ENCODE peak calls at places on chromosomes 1 and 21, in ten cellular contexts. V is kidney epithelial cell, E is fibroblast of lung, Z is BJ, G is hepatocyte, A is ovary, B is MM.1S, O is osteoblast, P is heart left ventricle, Y is choroid plexus epithelial cell. W is an unnamed sample.

GRCh38 chr1:200134116-200134515 is 106.6 kb downstream of the NR5A2 start:
- DNase-seq in V (no peak), E (no peak), Z (no peak), G (no peak), A (no peak), B (no peak), O (no peak), P (no peak), Y (no peak), W (no peak)

GRCh38 chr1:168637350-168637991 is 61.1 kb downstream of the XCL1 start:
- DNase-seq in V (no peak), E (no peak), Z (no peak), G (peak), A (no peak), B (peak), O (no peak), P (no peak), Y (peak), W (peak)

GRCh38 chr1:115771847-115772457 is 3.4 kb upstream of the CASQ2 start:
- DNase-seq in V (no peak), E (peak), Z (peak), G (peak), A (peak), B (peak), O (peak), P (no peak), Y (peak), W (peak)

GRCh38 chr1:85894651-85895050 is 186.4 kb upstream of the ZNHIT6 start:
- DNase-seq in V (no peak), E (peak), Z (no peak), G (peak), A (peak), B (peak), O (peak), P (no peak), Y (peak), W (peak)

GRCh38 chr1:42146127-42146915 is 6.9 kb upstream of the GUCA2B start:
- DNase-seq in V (no peak), E (peak), Z (no peak), G (no peak), A (no peak), B (no peak), O (peak), P (no peak), Y (no peak), W (no peak)

GRCh38 chr1:178916448-178917174 is 45.7 kb upstream of the ANGPTL1 start:
- DNase-seq in V (no peak), E (peak), Z (no peak), G (no peak), A (no peak), B (no peak), O (no peak), P (no peak), Y (peak), W (no peak)

GRCh38 chr1:66539491-66539890 is 5.5 kb downstream of the SGIP1 start:
- DNase-seq in V (no peak), E (no peak), Z (no peak), G (no peak), A (no peak), B (no peak), O (no peak), P (no peak), Y (no peak), W (no peak)

GRCh38 chr1:109864960-109865611 is 45.6 kb upstream of the CSF1 start:
- DNase-seq in V (no peak), E (peak), Z (peak), G (no peak), A (no peak), B (no peak), O (no peak), P (no peak), Y (peak), W (peak)

GRCh38 chr1:81809808-81810207 is 9.1 kb downstream of the ADGRL2 start:
- DNase-seq in V (no peak), E (no peak), Z (no peak), G (no peak), A (no peak), B (no peak), O (no peak), P (no peak), Y (no peak), W (no peak)

GRCh38 chr1:12438349-12438924 is 179.6 kb downstream of the DHRS3 start:
- DNase-seq in V (no peak), E (peak), Z (no peak), G (no peak), A (no peak), B (no peak), O (no peak), P (no peak), Y (peak), W (no peak)

GRCh38 chr1:159090566-159091546 is 14.3 kb upstream of the AIM2 start:
- DNase-seq in V (no peak), E (peak), Z (no peak), G (no peak), A (no peak), B (no peak), O (no peak), P (no peak), Y (peak), W (peak)

GRCh38 chr1:10217748-10218441 is 7.5 kb downstream of the KIF1B start:
- DNase-seq in V (no peak), E (peak), Z (no peak), G (no peak), A (no peak), B (peak), O (peak), P (no peak), Y (peak), W (peak)

GRCh38 chr1:72284084-72284397 is 1.7 kb upstream of the NEGR1 start:
- DNase-seq in V (no peak), E (no peak), Z (no peak), G (no peak), A (no peak), B (no peak), O (no peak), P (no peak), Y (no peak), W (peak)

GRCh38 chr1:32716312-32717126 is 13.9 kb upstream of the SYNC start:
- DNase-seq in V (no peak), E (no peak), Z (no peak), G (peak), A (no peak), B (peak), O (peak), P (no peak), Y (peak), W (no peak)

GRCh38 chr21:45993210-45994085 is 11.9 kb downstream of the COL6A1 start:
- DNase-seq in V (no peak), E (no peak), Z (no peak), G (no peak), A (peak), B (no peak), O (peak), P (peak), Y (no peak), W (peak)

GRCh38 chr1:36753451-36753850 is 270.7 kb upstream of the CSF3R start:
- DNase-seq in V (no peak), E (no peak), Z (no peak), G (no peak), A (no peak), B (no peak), O (no peak), P (no peak), Y (no peak), W (no peak)

GRCh38 chr1:115098979-115099692 is 9.8 kb upstream of the TSPAN2 start:
- DNase-seq in V (peak), E (peak), Z (no peak), G (peak), A (no peak), B (peak), O (peak), P (no peak), Y (peak), W (peak)

GRCh38 chr1:237258871-237259270 is 216.9 kb downstream of the RYR2 start:
- DNase-seq in V (no peak), E (no peak), Z (no peak), G (peak), A (peak), B (no peak), O (peak), P (no peak), Y (no peak), W (no peak)

GRCh38 chr1:25562101-25562927 is 18.9 kb downstream of the LDLRAP1 start:
- DNase-seq in V (no peak), E (no peak), Z (no peak), G (no peak), A (no peak), B (peak), O (no peak), P (no peak), Y (no peak), W (no peak)

GRCh38 chr1:84350550-84350949 is 47.7 kb upstream of the DNASE2B start:
- DNase-seq in V (no peak), E (no peak), Z (no peak), G (no peak), A (no peak), B (no peak), O (no peak), P (no peak), Y (no peak), W (no peak)

GRCh38 chr1:106523448-106523847 is 533.0 kb upstream of the PRMT6 start:
- DNase-seq in V (no peak), E (no peak), Z (no peak), G (no peak), A (no peak), B (no peak), O (no peak), P (no peak), Y (no peak), W (no peak)

GRCh38 chr21:39363607-39364555 is 15.0 kb upstream of the HMGN1 start:
- DNase-seq in V (no peak), E (no peak), Z (no peak), G (no peak), A (no peak), B (peak), O (no peak), P (no peak), Y (no peak), W (no peak)

GRCh38 chr1:162385280-162385623 is 3.7 kb downstream of the C1orf226 start:
- DNase-seq in V (no peak), E (no peak), Z (no peak), G (no peak), A (no peak), B (no peak), O (no peak), P (no peak), Y (no peak), W (no peak)

GRCh38 chr1:27555700-27556424 is 48.1 kb downstream of the AHDC1 start:
- DNase-seq in V (no peak), E (no peak), Z (no peak), G (peak), A (peak), B (no peak), O (peak), P (peak), Y (peak), W (no peak)

GRCh38 chr1:78101514-78101913 is 55.7 kb downstream of the GIPC2 start:
- DNase-seq in V (peak), E (peak), Z (peak), G (peak), A (peak), B (no peak), O (peak), P (no peak), Y (peak), W (peak)

GRCh38 chr21:19853061-19853460 is 1145.1 kb upstream of the NCAM2 start:
- DNase-seq in V (no peak), E (no peak), Z (no peak), G (no peak), A (no peak), B (no peak), O (peak), P (no peak), Y (no peak), W (no peak)

GRCh38 chr1:114164840-114165543 is 11.3 kb upstream of the SYT6 start:
- DNase-seq in V (no peak), E (no peak), Z (no peak), G (no peak), A (no peak), B (no peak), O (no peak), P (no peak), Y (no peak), W (no peak)

DNA sequence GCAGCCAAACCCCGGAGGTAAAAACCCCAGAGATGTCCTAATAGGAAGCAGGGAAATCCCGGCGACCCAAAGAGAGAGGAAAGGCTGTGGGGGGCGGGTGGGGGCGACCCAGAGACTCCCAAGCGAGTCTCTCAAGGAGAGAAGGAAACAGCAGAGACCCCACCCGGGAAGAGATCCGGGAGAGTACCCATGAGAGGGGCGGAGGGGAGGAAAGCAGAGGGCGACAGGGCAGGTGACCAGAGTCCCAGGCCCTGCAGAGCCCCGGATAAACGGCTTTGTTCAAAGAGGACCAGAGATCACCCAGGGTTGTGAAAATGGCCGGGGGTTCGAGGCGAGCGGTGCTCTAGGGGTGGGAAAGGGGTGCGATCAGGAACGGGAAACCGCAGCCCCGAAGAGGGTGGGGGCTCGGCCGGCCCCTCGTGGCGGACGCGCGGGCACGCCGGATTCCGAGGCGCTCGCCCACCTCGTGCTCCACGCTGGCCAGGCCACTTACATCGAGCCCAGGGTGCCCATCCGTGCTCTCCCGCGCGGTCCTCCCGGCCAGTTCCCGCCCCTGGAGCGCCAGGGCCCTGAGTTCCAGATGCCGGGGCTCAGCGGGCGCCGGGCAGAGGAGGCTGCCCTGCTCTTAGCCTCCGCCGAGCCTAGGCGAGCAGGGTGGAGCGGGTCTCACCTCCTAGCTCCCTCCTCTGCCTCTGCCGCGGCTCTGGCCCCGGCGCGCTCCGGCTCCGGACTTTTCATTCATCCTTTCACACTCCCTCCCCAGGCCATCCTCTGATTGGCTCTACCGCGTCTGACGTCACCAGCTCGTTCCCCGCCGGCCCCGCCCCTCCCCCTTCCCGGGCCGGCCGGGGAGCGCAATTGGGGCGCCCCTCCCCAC is 52.3 kb downstream of the RHBG start:
- DNase-seq in V (no peak), E (peak), Z (no peak), G (peak), A (peak), B (peak), O (peak), P (peak), Y (peak), W (peak)
- H3K4me3 ChIP-seq in V (no peak), E (no peak), Z (no peak), G (peak), A (no peak), B (peak), O (peak), P (peak), Y (no peak), W (no peak)

DNA sequence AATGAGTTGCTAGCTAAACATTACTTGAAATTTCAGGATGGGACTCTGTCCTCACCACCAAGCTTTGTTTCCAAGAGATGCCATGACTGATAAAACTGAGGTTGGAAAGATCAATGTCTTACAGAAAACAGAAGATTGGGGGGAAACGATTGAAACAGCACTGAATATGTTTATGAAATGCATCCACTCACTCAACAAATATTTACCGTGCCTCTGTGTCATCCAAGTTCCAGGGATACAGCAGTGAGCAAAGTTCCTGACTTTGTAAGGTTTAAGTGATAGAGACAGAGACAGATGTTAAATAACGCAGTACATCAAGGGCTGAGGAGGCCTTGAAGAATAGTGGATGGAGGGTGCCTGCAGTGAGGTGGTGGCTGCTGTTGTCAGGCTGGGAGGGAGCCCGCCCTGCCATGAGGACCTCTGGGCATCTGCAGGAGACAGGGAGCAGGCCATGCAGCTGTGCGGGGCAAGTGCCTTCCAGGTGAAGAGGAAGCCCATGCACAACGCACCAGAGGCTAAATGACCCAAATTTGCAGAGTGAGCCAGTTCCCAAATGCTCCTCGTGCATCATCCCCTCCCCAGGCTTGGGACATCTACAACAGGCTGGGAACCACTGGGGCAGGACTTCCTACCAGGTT is 108.0 kb downstream of the HLCS start:
- DNase-seq in V (no peak), E (no peak), Z (no peak), G (no peak), A (no peak), B (no peak), O (no peak), P (no peak), Y (no peak), W (no peak)
- TF ChIP-seq CTCF in V (no peak), E (no peak), Z (no peak), G (no peak), A (no peak), B (no peak), O (no peak), P (no peak), Y (no peak), W (no peak)

GRCh38 chr1:100893718-100894117 is 924 bp downstream of the EXTL2 start:
- DNase-seq in V (no peak), E (no peak), Z (no peak), G (no peak), A (no peak), B (no peak), O (no peak), P (no peak), Y (no peak), W (no peak)
- H3K4me3 ChIP-seq in V (peak), E (peak), Z (peak), G (peak), A (peak), B (no peak), O (peak), P (peak), Y (peak), W (peak)

GRCh38 chr1:39781349-39781715 is 7.3 kb downstream of the BMP8B start:
- DNase-seq in V (no peak), E (no peak), Z (no peak), G (no peak), A (no peak), B (no peak), O (no peak), P (no peak), Y (no peak), W (no peak)
- TF ChIP-seq CTCF in V (no peak), E (no peak), Z (no peak), G (no peak), A (no peak), B (no peak), O (no peak), P (no peak), Y (no peak), W (no peak)

DNA sequence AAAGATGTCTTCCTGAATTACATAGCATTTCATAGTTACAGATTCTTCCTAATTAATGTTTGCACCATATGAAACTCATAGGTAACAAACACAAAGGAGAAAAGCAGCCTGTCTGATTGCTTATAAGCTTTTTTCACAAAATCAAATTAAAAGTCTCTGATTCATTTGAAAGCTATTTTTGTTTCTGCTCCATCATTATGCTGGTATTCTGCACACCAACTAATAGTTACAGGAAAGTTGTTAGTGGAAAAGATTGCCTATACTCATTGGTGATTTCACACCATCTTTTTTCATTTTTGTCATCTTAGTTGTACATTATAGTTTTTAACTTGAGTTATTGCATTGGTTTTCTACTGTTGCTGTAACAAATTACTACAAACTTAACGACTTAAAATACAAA is 70.0 kb downstream of the PRKAA2 start:
- DNase-seq in V (no peak), E (peak), Z (peak), G (no peak), A (no peak), B (no peak), O (no peak), P (no peak), Y (peak), W (no peak)
- H3K4me3 ChIP-seq in V (no peak), E (no peak), Z (no peak), G (no peak), A (no peak), B (no peak), O (no peak), P (no peak), Y (no peak), W (no peak)

GRCh38 chr1:167342846-167343245 is 122.2 kb downstream of the POU2F1 start:
- DNase-seq in V (no peak), E (no peak), Z (no peak), G (peak), A (no peak), B (peak), O (peak), P (no peak), Y (peak), W (no peak)
- TF ChIP-seq CTCF in V (no peak), E (no peak), Z (no peak), G (peak), A (no peak), B (peak), O (no peak), P (no peak), Y (peak), W (no peak)

W was measured in fibroblast of mammary gland.